ENCODE peak calls at places on chromosomes 6 and 20, in nine cellular contexts. P is osteocyte; T is aorta; Z is NAMALWA; V is HFFc6; N is hypothalamus; A is iPS-NIHi11; S is foreskin fibroblast; I is activated gamma-delta T cell treated with anti-CD3 and anti-CD28 coated beads, Interleukin-2, amount 50 U/mL, for 16 hours. G is an unnamed sample.

GRCh38 chr6:15267221-15267620 is 21.4 kb downstream of the JARID2 start:
- DNase-seq in T (no peak), S (no peak), A (no peak), N (no peak), V (no peak), I (no peak), P (no peak), Z (no peak), G (no peak)

GRCh38 chr6:33050013-33050800 is 23.2 kb downstream of the HLA-DPA1 start:
- DNase-seq in V (no peak), Z (no peak), I (no peak), T (no peak), N (no peak), A (no peak), S (no peak), P (no peak), G (no peak)

GRCh38 chr6:138970159-138970558 is 17.9 kb downstream of the REPS1 start:
- DNase-seq in P (no peak), N (no peak), T (no peak), S (no peak), I (no peak), Z (no peak), A (no peak), V (no peak), G (no peak)

GRCh38 chr6:17418281-17419188 is 25.1 kb downstream of the CAP2 start:
- DNase-seq in Z (no peak), P (no peak), S (peak), N (no peak), I (no peak), V (peak), T (no peak), A (no peak), G (no peak)

GRCh38 chr20:54680872-54681297 is 205.5 kb downstream of the DOK5 start:
- DNase-seq in I (no peak), Z (peak), N (no peak), V (peak), A (peak), T (no peak), P (no peak), S (peak), G (peak)

GRCh38 chr20:39986231-39986904 is 702.7 kb downstream of the MAFB start:
- DNase-seq in S (peak), Z (no peak), P (no peak), I (no peak), N (peak), T (peak), A (peak), V (no peak), G (no peak)

GRCh38 chr20:20736303-20736702 is 23.9 kb upstream of the RALGAPA2 start:
- DNase-seq in T (no peak), P (no peak), N (no peak), S (no peak), I (no peak), A (no peak), Z (no peak), V (no peak), G (no peak)

GRCh38 chr6:122580731-122581130 is 29.5 kb upstream of the PKIB start:
- DNase-seq in I (no peak), P (no peak), V (no peak), A (no peak), N (no peak), S (no peak), T (no peak), Z (no peak), G (no peak)

GRCh38 chr6:54473328-54473727 is 165.1 kb downstream of the TINAG start:
- DNase-seq in A (no peak), V (no peak), P (no peak), N (no peak), I (no peak), S (no peak), T (no peak), Z (no peak), G (no peak)

GRCh38 chr20:58640446-58640845 is 10.6 kb upstream of the STX16 start:
- DNase-seq in T (no peak), I (no peak), S (no peak), Z (no peak), V (peak), N (no peak), P (peak), A (no peak), G (no peak)

GRCh38 chr20:32354592-32355416 is 3.3 kb upstream of the ASXL1 start:
- DNase-seq in V (peak), A (no peak), P (no peak), S (peak), Z (peak), T (no peak), N (no peak), I (no peak), G (peak)

GRCh38 chr6:2749972-2750600 is 636 bp downstream of the MYLK4 start:
- DNase-seq in P (no peak), S (peak), N (peak), A (peak), T (peak), I (peak), V (peak), Z (peak), G (peak)

GRCh38 chr6:105051941-105052471 is 95.1 kb downstream of the LIN28B start:
- DNase-seq in V (no peak), T (no peak), I (no peak), P (no peak), S (peak), A (no peak), N (no peak), Z (no peak), G (no peak)

GRCh38 chr20:25659999-25660398 is 36.2 kb upstream of the NANP start:
- DNase-seq in T (no peak), P (no peak), I (no peak), V (no peak), N (no peak), A (no peak), Z (no peak), S (no peak), G (no peak)

GRCh38 chr20:19976595-19977372 is 40.4 kb upstream of the NAA20 start:
- DNase-seq in V (peak), N (peak), P (no peak), I (no peak), A (peak), Z (no peak), T (peak), S (peak), G (no peak)

GRCh38 chr6:84417261-84417660 is 189.8 kb upstream of the CEP162 start:
- DNase-seq in P (no peak), A (no peak), T (no peak), Z (no peak), V (peak), S (peak), I (no peak), N (no peak), G (no peak)

GRCh38 chr20:22523128-22523498 is 61.3 kb downstream of the FOXA2 start:
- DNase-seq in N (no peak), P (no peak), V (no peak), Z (no peak), I (no peak), A (no peak), S (no peak), T (no peak), G (no peak)

GRCh38 chr20:3100480-3100879 is 16.0 kb upstream of the AVP start:
- DNase-seq in P (no peak), A (no peak), I (no peak), V (no peak), N (no peak), T (no peak), S (no peak), Z (no peak), G (no peak)

GRCh38 chr6:15036690-15037245 is 209.1 kb upstream of the JARID2 start:
- DNase-seq in P (no peak), N (peak), T (no peak), I (no peak), S (no peak), A (no peak), V (no peak), Z (no peak), G (no peak)

GRCh38 chr20:52649727-52650126 is 322.4 kb upstream of the TSHZ2 start:
- DNase-seq in A (no peak), S (no peak), N (no peak), V (no peak), T (no peak), P (no peak), Z (no peak), I (no peak), G (no peak)

GRCh38 chr6:84867521-84867920 is 103.1 kb upstream of the TBX18 start:
- DNase-seq in S (peak), T (no peak), A (no peak), Z (no peak), N (no peak), V (peak), P (no peak), I (no peak), G (no peak)

GRCh38 chr20:61320617-61321200 is 68.6 kb downstream of the CDH4 start:
- DNase-seq in N (no peak), S (no peak), Z (no peak), I (no peak), A (no peak), T (no peak), V (no peak), P (no peak), G (no peak)

GRCh38 chr6:69868961-69869360 is 2.6 kb downstream of the COL19A1 start:
- DNase-seq in V (no peak), A (no peak), P (no peak), I (no peak), N (no peak), T (no peak), S (no peak), Z (no peak), G (no peak)

GRCh38 chr6:128605961-128606360 is 85.6 kb upstream of the PTPRK start:
- DNase-seq in I (no peak), T (no peak), V (peak), S (peak), Z (no peak), A (no peak), P (no peak), N (no peak), G (no peak)

GRCh38 chr20:53016534-53017042 is 44.4 kb downstream of the TSHZ2 start:
- DNase-seq in S (no peak), Z (no peak), V (no peak), P (no peak), A (no peak), I (no peak), N (no peak), T (no peak), G (no peak)

GRCh38 chr6:43981363-43981990 is 145.8 kb downstream of the MRPL14 start:
- DNase-seq in S (no peak), I (no peak), Z (no peak), T (no peak), N (no peak), A (peak), P (no peak), V (no peak), G (no peak)

GRCh38 chr6:24797596-24798216 is 1.0 kb downstream of the ARMH2 start:
- DNase-seq in S (no peak), N (no peak), P (no peak), V (no peak), A (no peak), I (no peak), Z (no peak), T (no peak), G (no peak)

GRCh38 chr6:47319382-47319781 is 9.7 kb upstream of the TNFRSF21 start:
- DNase-seq in S (no peak), P (no peak), A (no peak), Z (no peak), N (no peak), V (no peak), T (no peak), I (no peak), G (no peak)

GRCh38 chr6:151506761-151507160 is 12.9 kb downstream of the CCDC170 start:
- DNase-seq in S (no peak), P (no peak), V (no peak), T (peak), N (no peak), A (no peak), Z (no peak), I (no peak), G (no peak)

GRCh38 chr6:53338304-53338703 is 10.4 kb downstream of the ELOVL5 start:
- DNase-seq in N (no peak), Z (no peak), V (no peak), T (no peak), I (no peak), A (no peak), P (no peak), S (no peak), G (no peak)

GRCh38 chr20:48275325-48275724 is 490.0 kb upstream of the SULF2 start:
- DNase-seq in P (no peak), Z (no peak), S (no peak), N (no peak), T (no peak), I (no peak), A (no peak), V (no peak), G (no peak)

GRCh38 chr6:10112871-10113584 is 301.8 kb downstream of the TFAP2A start:
- DNase-seq in Z (no peak), N (no peak), A (peak), P (no peak), S (no peak), I (no peak), V (no peak), T (no peak), G (no peak)

GRCh38 chr20:266604-267562 is 9.4 kb downstream of the DEFB132 start:
- DNase-seq in P (peak), N (peak), I (peak), A (peak), S (peak), T (peak), Z (peak), V (peak), G (peak)

G was measured in stimulated activated effector memory CD8-positive, alpha-beta T cell treated with anti-CD3 and anti-CD28 coated beads, Interleukin-12 subunit alpha, Interleukin-12 subunit beta, amount 100 ng/mL, for 72 hours.